ENCODE peak calls at places on chromosomes 11 and 22, in four cellular contexts. One of them, this sample, is unnamed.

GRCh38 chr11:18633256-18634139 is 644 bp downstream of the SPTY2D1 start:
- DNase-seq in endodermal cell: peak; percentile 62
- DNase-seq in naive thymus-derived CD4-positive, alpha-beta T cell: no peak
- DNase-seq in AG04450: no peak
- DNase-seq in this sample: no peak

GRCh38 chr11:131723088-131723487 is 352.7 kb downstream of the NTM start:
- DNase-seq in endodermal cell: no peak
- DNase-seq in naive thymus-derived CD4-positive, alpha-beta T cell: no peak
- DNase-seq in AG04450: no peak
- DNase-seq in this sample: no peak

GRCh38 chr22:46338636-46339035 is 3.1 kb downstream of the TRMU start:
- DNase-seq in endodermal cell: no peak
- DNase-seq in naive thymus-derived CD4-positive, alpha-beta T cell: no peak
- DNase-seq in AG04450: no peak
- DNase-seq in this sample: no peak

GRCh38 chr11:11856638-11857037 is 14.9 kb downstream of the USP47 start:
- DNase-seq in endodermal cell: no peak
- DNase-seq in naive thymus-derived CD4-positive, alpha-beta T cell: peak; percentile 66
- DNase-seq in AG04450: no peak
- DNase-seq in this sample: no peak

GRCh38 chr11:121767433-121767832 is 314.7 kb upstream of the SORL1-AS1 start:
- DNase-seq in endodermal cell: no peak
- DNase-seq in naive thymus-derived CD4-positive, alpha-beta T cell: no peak
- DNase-seq in AG04450: no peak
- DNase-seq in this sample: no peak

GRCh38 chr11:116186592-116186991 is 586.2 kb downstream of the BUD13 start:
- DNase-seq in endodermal cell: no peak
- DNase-seq in naive thymus-derived CD4-positive, alpha-beta T cell: no peak
- DNase-seq in AG04450: no peak
- DNase-seq in this sample: no peak

GRCh38 chr11:86456075-86456939 is 81.6 kb downstream of the CCDC81 start:
- DNase-seq in endodermal cell: peak; percentile 96
- DNase-seq in naive thymus-derived CD4-positive, alpha-beta T cell: peak; percentile 56
- DNase-seq in AG04450: peak; percentile 66
- DNase-seq in this sample: no peak

GRCh38 chr22:38657248-38657909 is 941 bp downstream of the CBY1 start:
- DNase-seq in endodermal cell: peak; percentile 70
- DNase-seq in naive thymus-derived CD4-positive, alpha-beta T cell: no peak
- DNase-seq in AG04450: no peak
- DNase-seq in this sample: no peak

GRCh38 chr11:126834573-126834972 is 166.0 kb downstream of the KIRREL3 start:
- DNase-seq in endodermal cell: peak; percentile 7
- DNase-seq in naive thymus-derived CD4-positive, alpha-beta T cell: no peak
- DNase-seq in AG04450: no peak
- DNase-seq in this sample: no peak

GRCh38 chr11:17722000-17722643 is 2.8 kb downstream of the MYOD1 start:
- DNase-seq in endodermal cell: peak; percentile 86
- DNase-seq in naive thymus-derived CD4-positive, alpha-beta T cell: no peak
- DNase-seq in AG04450: no peak
- DNase-seq in this sample: no peak

GRCh38 chr11:63887600-63887999 is 29.4 kb downstream of the RCOR2 start:
- DNase-seq in endodermal cell: peak; percentile 86
- DNase-seq in naive thymus-derived CD4-positive, alpha-beta T cell: no peak
- DNase-seq in AG04450: no peak
- DNase-seq in this sample: no peak

GRCh38 chr11:2527621-2528291 is 82.9 kb downstream of the KCNQ1 start:
- DNase-seq in endodermal cell: peak; percentile 35
- DNase-seq in naive thymus-derived CD4-positive, alpha-beta T cell: no peak
- DNase-seq in AG04450: no peak
- DNase-seq in this sample: no peak

GRCh38 chr11:126585388-126586302 is 230.2 kb downstream of the ST3GAL4 start:
- DNase-seq in endodermal cell: peak; percentile 88
- DNase-seq in naive thymus-derived CD4-positive, alpha-beta T cell: no peak
- DNase-seq in AG04450: peak; percentile 90
- DNase-seq in this sample: no peak

GRCh38 chr11:47571012-47571729 is 5.8 kb downstream of the PTPMT1 start:
- DNase-seq in endodermal cell: no peak
- DNase-seq in naive thymus-derived CD4-positive, alpha-beta T cell: no peak
- DNase-seq in AG04450: no peak
- DNase-seq in this sample: no peak

GRCh38 chr11:130847517-130847916 is 68.8 kb downstream of the SNX19 start:
- DNase-seq in endodermal cell: no peak
- DNase-seq in naive thymus-derived CD4-positive, alpha-beta T cell: no peak
- DNase-seq in AG04450: peak; percentile 20
- DNase-seq in this sample: no peak

GRCh38 chr11:9750551-9750950 is 86.7 kb downstream of the SWAP70 start:
- DNase-seq in endodermal cell: no peak
- DNase-seq in naive thymus-derived CD4-positive, alpha-beta T cell: no peak
- DNase-seq in AG04450: no peak
- DNase-seq in this sample: no peak

GRCh38 chr11:88414385-88414861 is 76.9 kb upstream of the CTSC start:
- DNase-seq in endodermal cell: no peak
- DNase-seq in naive thymus-derived CD4-positive, alpha-beta T cell: peak; percentile 50
- DNase-seq in AG04450: no peak
- DNase-seq in this sample: no peak

GRCh38 chr22:42792909-42793847 is 63.9 kb downstream of the ARFGAP3 start:
- DNase-seq in endodermal cell: peak; percentile 38
- DNase-seq in naive thymus-derived CD4-positive, alpha-beta T cell: no peak
- DNase-seq in AG04450: no peak
- DNase-seq in this sample: no peak

GRCh38 chr22:30361916-30362631 is 5.3 kb downstream of the CCDC157 start:
- DNase-seq in endodermal cell: no peak
- DNase-seq in naive thymus-derived CD4-positive, alpha-beta T cell: no peak
- DNase-seq in AG04450: no peak
- DNase-seq in this sample: no peak

GRCh38 chr11:117860139-117860538 is 16.3 kb downstream of the FXYD6 start:
- DNase-seq in endodermal cell: no peak
- DNase-seq in naive thymus-derived CD4-positive, alpha-beta T cell: no peak
- DNase-seq in AG04450: no peak
- DNase-seq in this sample: no peak

GRCh38 chr11:117861151-117862018 is 15.1 kb downstream of the FXYD6 start:
- DNase-seq in endodermal cell: peak; percentile 93
- DNase-seq in naive thymus-derived CD4-positive, alpha-beta T cell: no peak
- DNase-seq in AG04450: no peak
- DNase-seq in this sample: peak; percentile 81

GRCh38 chr11:117857734-117858369 is 18.6 kb downstream of the FXYD6 start:
- DNase-seq in endodermal cell: peak; percentile 24
- DNase-seq in naive thymus-derived CD4-positive, alpha-beta T cell: no peak
- DNase-seq in AG04450: no peak
- DNase-seq in this sample: no peak

GRCh38 chr11:117859061-117859460 is 17.4 kb downstream of the FXYD6 start:
- DNase-seq in endodermal cell: peak; percentile 27
- DNase-seq in naive thymus-derived CD4-positive, alpha-beta T cell: no peak
- DNase-seq in AG04450: no peak
- DNase-seq in this sample: no peak

GRCh38 chr11:117859713-117860112 is 16.7 kb downstream of the FXYD6 start:
- DNase-seq in endodermal cell: no peak
- DNase-seq in naive thymus-derived CD4-positive, alpha-beta T cell: no peak
- DNase-seq in AG04450: no peak
- DNase-seq in this sample: no peak
- H3K27me3 ChIP-seq in endodermal cell: no peaks in the 10 kb centered on the region
- H3K27me3 ChIP-seq in naive thymus-derived CD4-positive, alpha-beta T cell: no peaks in the 10 kb centered on the region
- H3K27me3 ChIP-seq in AG04450: peaks cover 5% of the 10 kb centered on the region
- H3K27me3 ChIP-seq in this sample: no peaks in the 10 kb centered on the region

DNA sequence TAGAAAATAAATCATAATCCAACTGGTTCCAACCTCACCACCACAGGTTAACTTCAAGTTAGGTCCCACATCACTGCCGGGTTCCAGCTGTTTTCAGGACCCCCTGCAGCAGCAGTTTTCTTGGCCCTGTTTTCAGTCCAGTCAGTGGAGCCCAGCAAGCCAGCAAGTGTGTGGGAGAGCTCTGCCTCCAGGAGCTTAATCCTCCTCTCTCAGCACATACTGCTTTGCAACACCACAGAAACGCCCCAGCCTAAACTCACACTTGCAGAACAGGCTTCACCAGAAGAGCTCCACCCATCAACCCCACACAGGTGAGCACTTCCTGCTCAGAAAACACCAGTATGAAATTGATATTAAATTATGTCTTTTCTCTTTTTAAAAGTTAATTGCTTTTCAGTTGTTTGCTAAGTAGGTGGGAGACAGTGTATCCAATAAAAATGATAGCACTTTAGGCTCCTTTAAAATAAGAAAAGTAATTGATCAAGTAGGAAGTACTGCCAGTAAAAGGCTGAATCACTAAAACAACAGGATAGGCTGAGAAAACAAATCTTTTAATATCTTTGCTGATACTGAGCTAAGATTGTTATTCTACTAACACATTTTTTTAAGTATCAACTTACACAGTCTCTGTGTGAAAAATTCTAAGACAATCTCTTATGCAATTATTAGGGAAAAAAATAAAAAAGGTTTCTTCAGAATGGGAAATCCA is 81.5 kb upstream of the TP53AIP1 start:
- DNase-seq in endodermal cell: peak; percentile 89
- DNase-seq in naive thymus-derived CD4-positive, alpha-beta T cell: peak; percentile 35
- DNase-seq in AG04450: no peak
- DNase-seq in this sample: no peak
- H3K4me3 ChIP-seq in endodermal cell: no peak overlapping the region
- H3K4me3 ChIP-seq in naive thymus-derived CD4-positive, alpha-beta T cell: no peak overlapping the region
- H3K4me3 ChIP-seq in AG04450: no peak overlapping the region
- H3K4me3 ChIP-seq in this sample: peak overlapping the region; percentile 22

GRCh38 chr11:67571443-67571842 is 12.2 kb upstream of the GSTP1 start:
- DNase-seq in endodermal cell: peak; percentile 57
- DNase-seq in naive thymus-derived CD4-positive, alpha-beta T cell: no peak
- DNase-seq in AG04450: no peak
- DNase-seq in this sample: no peak

GRCh38 chr11:67577951-67578350 is 5.7 kb upstream of the GSTP1 start:
- DNase-seq in endodermal cell: peak; percentile 30
- DNase-seq in naive thymus-derived CD4-positive, alpha-beta T cell: no peak
- DNase-seq in AG04450: no peak
- DNase-seq in this sample: no peak

GRCh38 chr11:67572747-67573419 is 10.7 kb upstream of the GSTP1 start:
- DNase-seq in endodermal cell: peak; percentile 84
- DNase-seq in naive thymus-derived CD4-positive, alpha-beta T cell: no peak
- DNase-seq in AG04450: no peak
- DNase-seq in this sample: no peak

GRCh38 chr11:67576742-67577475 is 6.7 kb upstream of the GSTP1 start:
- DNase-seq in endodermal cell: peak; percentile 70
- DNase-seq in naive thymus-derived CD4-positive, alpha-beta T cell: no peak
- DNase-seq in AG04450: no peak
- DNase-seq in this sample: no peak

GRCh38 chr11:67572305-67572704 is 11.3 kb upstream of the GSTP1 start:
- DNase-seq in endodermal cell: no peak
- DNase-seq in naive thymus-derived CD4-positive, alpha-beta T cell: no peak
- DNase-seq in AG04450: no peak
- DNase-seq in this sample: no peak
- H3K27me3 ChIP-seq in endodermal cell: no peaks in the 10 kb centered on the region
- H3K27me3 ChIP-seq in naive thymus-derived CD4-positive, alpha-beta T cell: no peaks in the 10 kb centered on the region
- H3K27me3 ChIP-seq in AG04450: peaks cover 17% of the 10 kb centered on the region
- H3K27me3 ChIP-seq in this sample: no peaks in the 10 kb centered on the region

GRCh38 chr22:49632199-49633009 is 195.3 kb downstream of the BRD1 start:
- DNase-seq in endodermal cell: peak; percentile 92
- DNase-seq in naive thymus-derived CD4-positive, alpha-beta T cell: peak; percentile 8
- DNase-seq in AG04450: no peak
- DNase-seq in this sample: no peak
- H3K4me3 ChIP-seq in endodermal cell: peak overlapping the region; percentile 75
- H3K4me3 ChIP-seq in naive thymus-derived CD4-positive, alpha-beta T cell: no peak overlapping the region
- H3K4me3 ChIP-seq in AG04450: peak overlapping the region; percentile 32
- H3K4me3 ChIP-seq in this sample: peak overlapping the region; percentile 39

GRCh38 chr11:61537326-61537725 is 28.8 kb downstream of the LRRC10B start:
- DNase-seq in endodermal cell: no peak
- DNase-seq in naive thymus-derived CD4-positive, alpha-beta T cell: no peak
- DNase-seq in AG04450: no peak
- DNase-seq in this sample: no peak
- H3K27me3 ChIP-seq in endodermal cell: no peaks in the 10 kb centered on the region
- H3K27me3 ChIP-seq in naive thymus-derived CD4-positive, alpha-beta T cell: no peaks in the 10 kb centered on the region
- H3K27me3 ChIP-seq in AG04450: peaks cover 61% of the 10 kb centered on the region
- H3K27me3 ChIP-seq in this sample: no peaks in the 10 kb centered on the region

DNA sequence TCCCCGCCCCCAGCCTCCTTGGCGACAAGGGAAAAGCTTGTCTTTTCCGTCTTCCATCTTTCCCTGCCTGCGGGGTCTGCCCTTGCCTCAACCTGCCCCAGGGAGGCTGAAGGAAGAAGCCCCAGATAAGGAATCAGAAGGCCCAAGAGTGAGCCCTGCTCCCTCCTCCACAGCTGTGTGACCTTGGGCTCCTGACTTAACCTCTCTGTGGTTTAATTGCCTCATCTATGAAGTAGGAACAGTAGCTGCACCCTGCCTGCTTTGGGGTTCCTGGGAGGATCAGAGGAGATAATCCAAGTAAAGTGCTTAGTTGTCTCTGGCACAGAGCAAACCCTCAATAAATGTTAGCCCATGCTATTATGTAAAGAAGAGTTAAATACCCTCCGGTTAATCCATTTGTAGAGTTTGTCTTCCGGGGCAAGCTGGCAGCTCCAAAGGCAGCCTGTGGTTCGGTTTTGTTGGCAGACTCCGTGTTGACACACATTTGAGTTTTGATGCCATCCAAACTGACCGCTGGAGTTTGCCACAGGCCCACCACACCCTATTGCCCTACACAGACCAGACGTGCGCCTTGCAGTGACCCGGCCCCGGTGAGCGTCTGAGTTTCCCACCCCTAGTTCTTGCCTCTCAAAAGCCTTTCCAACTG is 25.3 kb downstream of the ELFN2 start:
- DNase-seq in endodermal cell: no peak
- DNase-seq in naive thymus-derived CD4-positive, alpha-beta T cell: no peak
- DNase-seq in AG04450: no peak
- DNase-seq in this sample: no peak
- H3K4me3 ChIP-seq in endodermal cell: no peak overlapping the region
- H3K4me3 ChIP-seq in naive thymus-derived CD4-positive, alpha-beta T cell: no peak overlapping the region
- H3K4me3 ChIP-seq in AG04450: no peak overlapping the region
- H3K4me3 ChIP-seq in this sample: no peak overlapping the region

GRCh38 chr22:44838316-44839016 is 86.1 kb downstream of the ARHGAP8 start:
- DNase-seq in endodermal cell: no peak
- DNase-seq in naive thymus-derived CD4-positive, alpha-beta T cell: no peak
- DNase-seq in AG04450: no peak
- DNase-seq in this sample: no peak
- H3K27me3 ChIP-seq in endodermal cell: no peaks in the 10 kb centered on the region
- H3K27me3 ChIP-seq in naive thymus-derived CD4-positive, alpha-beta T cell: no peaks in the 10 kb centered on the region
- H3K27me3 ChIP-seq in AG04450: peaks cover 44% of the 10 kb centered on the region
- H3K27me3 ChIP-seq in this sample: no peaks in the 10 kb centered on the region